ENCODE peak calls at places on chromosomes 11 and 22, in eight cellular contexts. One of them, this sample, is unnamed.

GRCh38 chr11:111797145-111797581 is 31.0 kb upstream of the PPP2R1B start:
- DNase-seq in KBM-7: peak; percentile 62
- DNase-seq in amygdala: no peak
- DNase-seq in HCEC 1CT: peak; percentile 19
- DNase-seq in H9: no peak
- DNase-seq in glomerular endothelial cell: no peak
- DNase-seq in AML-193: peak; percentile 5
- DNase-seq in NCI-H1436 treated with DMSO at 0.1 percent for 48 hours: no peak
- DNase-seq in this sample: peak; percentile 87

GRCh38 chr11:59224419-59224928 is 11.7 kb upstream of the MPEG1 start:
- DNase-seq in KBM-7: no peak
- DNase-seq in HCEC 1CT: peak; percentile 79
- DNase-seq in AML-193: peak; percentile 19
- DNase-seq in glomerular endothelial cell: no peak
- DNase-seq in NCI-H1436 treated with DMSO at 0.1 percent for 48 hours: no peak
- DNase-seq in H9: no peak
- DNase-seq in amygdala: no peak
- DNase-seq in this sample: peak; percentile 60

GRCh38 chr11:15920856-15921629 is 435.3 kb downstream of the SOX6 start:
- DNase-seq in H9: no peak
- DNase-seq in glomerular endothelial cell: no peak
- DNase-seq in KBM-7: no peak
- DNase-seq in AML-193: no peak
- DNase-seq in NCI-H1436 treated with DMSO at 0.1 percent for 48 hours: no peak
- DNase-seq in HCEC 1CT: no peak
- DNase-seq in amygdala: no peak
- DNase-seq in this sample: no peak

GRCh38 chr11:120344302-120345004 is 8.2 kb downstream of the ARHGEF12 start:
- DNase-seq in KBM-7: peak; percentile 95
- DNase-seq in NCI-H1436 treated with DMSO at 0.1 percent for 48 hours: no peak
- DNase-seq in HCEC 1CT: peak; percentile 67
- DNase-seq in amygdala: no peak
- DNase-seq in H9: no peak
- DNase-seq in AML-193: peak; percentile 63
- DNase-seq in glomerular endothelial cell: no peak
- DNase-seq in this sample: peak; percentile 24

GRCh38 chr22:36184433-36185035 is 17.1 kb downstream of the APOL4 start:
- DNase-seq in amygdala: no peak
- DNase-seq in HCEC 1CT: no peak
- DNase-seq in NCI-H1436 treated with DMSO at 0.1 percent for 48 hours: no peak
- DNase-seq in KBM-7: no peak
- DNase-seq in H9: no peak
- DNase-seq in glomerular endothelial cell: no peak
- DNase-seq in AML-193: no peak
- DNase-seq in this sample: peak; percentile 77

GRCh38 chr11:12723410-12724297 is 49.4 kb downstream of the TEAD1 start:
- DNase-seq in glomerular endothelial cell: no peak
- DNase-seq in AML-193: no peak
- DNase-seq in amygdala: no peak
- DNase-seq in KBM-7: no peak
- DNase-seq in H9: no peak
- DNase-seq in HCEC 1CT: peak; percentile 34
- DNase-seq in NCI-H1436 treated with DMSO at 0.1 percent for 48 hours: no peak
- DNase-seq in this sample: no peak

GRCh38 chr22:45602004-45602733 is 69.5 kb upstream of the ATXN10 start:
- DNase-seq in NCI-H1436 treated with DMSO at 0.1 percent for 48 hours: no peak
- DNase-seq in H9: peak; percentile 51
- DNase-seq in HCEC 1CT: no peak
- DNase-seq in amygdala: no peak
- DNase-seq in AML-193: no peak
- DNase-seq in KBM-7: no peak
- DNase-seq in glomerular endothelial cell: no peak
- DNase-seq in this sample: no peak

GRCh38 chr11:70477607-70478006 is 79.3 kb downstream of the CTTN start:
- DNase-seq in H9: no peak
- DNase-seq in HCEC 1CT: no peak
- DNase-seq in glomerular endothelial cell: no peak
- DNase-seq in NCI-H1436 treated with DMSO at 0.1 percent for 48 hours: no peak
- DNase-seq in KBM-7: no peak
- DNase-seq in amygdala: peak; percentile 8
- DNase-seq in AML-193: no peak
- DNase-seq in this sample: no peak

GRCh38 chr11:69657911-69658605 is 17.1 kb downstream of the LTO1 start:
- DNase-seq in AML-193: no peak
- DNase-seq in NCI-H1436 treated with DMSO at 0.1 percent for 48 hours: no peak
- DNase-seq in KBM-7: no peak
- DNase-seq in glomerular endothelial cell: no peak
- DNase-seq in H9: peak; percentile 88
- DNase-seq in amygdala: no peak
- DNase-seq in HCEC 1CT: no peak
- DNase-seq in this sample: peak; percentile 35

GRCh38 chr11:111541209-111542061 is 915 bp downstream of the LAYN start:
- DNase-seq in glomerular endothelial cell: no peak
- DNase-seq in HCEC 1CT: peak; percentile 46
- DNase-seq in AML-193: no peak
- DNase-seq in H9: peak; percentile 60
- DNase-seq in NCI-H1436 treated with DMSO at 0.1 percent for 48 hours: no peak
- DNase-seq in KBM-7: peak; percentile 45
- DNase-seq in amygdala: no peak
- DNase-seq in this sample: peak; percentile 77

GRCh38 chr22:28128827-28129226 is 209.8 kb upstream of the PITPNB start:
- DNase-seq in glomerular endothelial cell: no peak
- DNase-seq in H9: no peak
- DNase-seq in KBM-7: no peak
- DNase-seq in HCEC 1CT: no peak
- DNase-seq in NCI-H1436 treated with DMSO at 0.1 percent for 48 hours: no peak
- DNase-seq in amygdala: no peak
- DNase-seq in AML-193: no peak
- DNase-seq in this sample: no peak

GRCh38 chr11:66112041-66112491 is 42.0 kb downstream of the PACS1 start:
- DNase-seq in HCEC 1CT: no peak
- DNase-seq in glomerular endothelial cell: no peak
- DNase-seq in KBM-7: no peak
- DNase-seq in NCI-H1436 treated with DMSO at 0.1 percent for 48 hours: no peak
- DNase-seq in amygdala: no peak
- DNase-seq in AML-193: no peak
- DNase-seq in H9: peak; percentile 48
- DNase-seq in this sample: no peak

GRCh38 chr22:26460202-26460601 is 23.4 kb downstream of the HPS4 start:
- DNase-seq in NCI-H1436 treated with DMSO at 0.1 percent for 48 hours: no peak
- DNase-seq in H9: no peak
- DNase-seq in HCEC 1CT: no peak
- DNase-seq in glomerular endothelial cell: no peak
- DNase-seq in KBM-7: no peak
- DNase-seq in amygdala: no peak
- DNase-seq in AML-193: no peak
- DNase-seq in this sample: no peak

GRCh38 chr11:94147433-94147845 is 18.8 kb downstream of the PANX1 start:
- DNase-seq in NCI-H1436 treated with DMSO at 0.1 percent for 48 hours: no peak
- DNase-seq in HCEC 1CT: no peak
- DNase-seq in AML-193: no peak
- DNase-seq in KBM-7: peak; percentile 40
- DNase-seq in glomerular endothelial cell: no peak
- DNase-seq in amygdala: no peak
- DNase-seq in H9: no peak
- DNase-seq in this sample: no peak

GRCh38 chr22:49977578-49977977 is 17.0 kb downstream of the PIM3 start:
- DNase-seq in glomerular endothelial cell: no peak
- DNase-seq in KBM-7: no peak
- DNase-seq in AML-193: no peak
- DNase-seq in amygdala: no peak
- DNase-seq in NCI-H1436 treated with DMSO at 0.1 percent for 48 hours: no peak
- DNase-seq in H9: no peak
- DNase-seq in HCEC 1CT: no peak
- DNase-seq in this sample: no peak

GRCh38 chr11:65132988-65133700 is 1.2 kb downstream of the SYVN1 start:
- DNase-seq in H9: peak; percentile 83
- DNase-seq in NCI-H1436 treated with DMSO at 0.1 percent for 48 hours: no peak
- DNase-seq in AML-193: peak; percentile 8
- DNase-seq in amygdala: no peak
- DNase-seq in KBM-7: peak; percentile 56
- DNase-seq in glomerular endothelial cell: no peak
- DNase-seq in HCEC 1CT: no peak
- DNase-seq in this sample: peak; percentile 51

GRCh38 chr11:12862761-12863469 is 146.2 kb upstream of the RASSF10 start:
- DNase-seq in H9: peak; percentile 87
- DNase-seq in AML-193: no peak
- DNase-seq in NCI-H1436 treated with DMSO at 0.1 percent for 48 hours: no peak
- DNase-seq in amygdala: peak; percentile 10
- DNase-seq in KBM-7: no peak
- DNase-seq in glomerular endothelial cell: no peak
- DNase-seq in HCEC 1CT: peak; percentile 84
- DNase-seq in this sample: peak; percentile 81

GRCh38 chr11:119169272-119169719 is 771 bp downstream of the NLRX1 start:
- DNase-seq in HCEC 1CT: no peak
- DNase-seq in glomerular endothelial cell: no peak
- DNase-seq in H9: peak; percentile 88
- DNase-seq in NCI-H1436 treated with DMSO at 0.1 percent for 48 hours: no peak
- DNase-seq in KBM-7: peak; percentile 71
- DNase-seq in AML-193: peak; percentile 25
- DNase-seq in amygdala: no peak
- DNase-seq in this sample: peak; percentile 62

GRCh38 chr11:61968758-61969390 is 1.4 kb upstream of the FTH1 start:
- DNase-seq in HCEC 1CT: no peak
- DNase-seq in amygdala: no peak
- DNase-seq in H9: no peak
- DNase-seq in glomerular endothelial cell: no peak
- DNase-seq in NCI-H1436 treated with DMSO at 0.1 percent for 48 hours: no peak
- DNase-seq in AML-193: no peak
- DNase-seq in KBM-7: no peak
- DNase-seq in this sample: no peak

GRCh38 chr11:67016550-67016949 is 6.4 kb upstream of the SYT12 start:
- DNase-seq in amygdala: no peak
- DNase-seq in KBM-7: no peak
- DNase-seq in HCEC 1CT: no peak
- DNase-seq in glomerular endothelial cell: no peak
- DNase-seq in H9: no peak
- DNase-seq in AML-193: no peak
- DNase-seq in NCI-H1436 treated with DMSO at 0.1 percent for 48 hours: no peak
- DNase-seq in this sample: no peak

GRCh38 chr22:44554411-44554810 is 56.4 kb upstream of the RTL6 start:
- DNase-seq in NCI-H1436 treated with DMSO at 0.1 percent for 48 hours: no peak
- DNase-seq in glomerular endothelial cell: no peak
- DNase-seq in H9: no peak
- DNase-seq in amygdala: no peak
- DNase-seq in HCEC 1CT: no peak
- DNase-seq in AML-193: no peak
- DNase-seq in KBM-7: no peak
- DNase-seq in this sample: no peak

GRCh38 chr11:36155301-36155700 is 133.9 kb downstream of the COMMD9 start:
- DNase-seq in AML-193: no peak
- DNase-seq in HCEC 1CT: no peak
- DNase-seq in amygdala: no peak
- DNase-seq in KBM-7: no peak
- DNase-seq in H9: no peak
- DNase-seq in glomerular endothelial cell: no peak
- DNase-seq in NCI-H1436 treated with DMSO at 0.1 percent for 48 hours: no peak
- DNase-seq in this sample: no peak

GRCh38 chr11:70270877-70271634 is 566 bp downstream of the PPFIA1 start:
- DNase-seq in glomerular endothelial cell: peak; percentile 9
- DNase-seq in amygdala: peak; percentile 39
- DNase-seq in KBM-7: peak; percentile 51
- DNase-seq in H9: peak; percentile 53
- DNase-seq in AML-193: peak; percentile 13
- DNase-seq in NCI-H1436 treated with DMSO at 0.1 percent for 48 hours: no peak
- DNase-seq in HCEC 1CT: peak; percentile 5
- DNase-seq in this sample: peak; percentile 80

GRCh38 chr11:100888836-100889235 is 201.7 kb downstream of the ARHGAP42 start:
- DNase-seq in amygdala: no peak
- DNase-seq in HCEC 1CT: peak; percentile 57
- DNase-seq in AML-193: no peak
- DNase-seq in H9: no peak
- DNase-seq in NCI-H1436 treated with DMSO at 0.1 percent for 48 hours: no peak
- DNase-seq in KBM-7: no peak
- DNase-seq in glomerular endothelial cell: no peak
- DNase-seq in this sample: no peak

This sample was measured in GM23248.